ENCODE peak calls at places on chromosome 21, in eight cellular contexts. A, S, T, Y, B, C, I and U are unnamed samples. For H3K4me1, the result is how much of the 10 kb centered on the place peaks cover.

GRCh38 chr21:41932576-41933258 is 21.1 kb downstream of the C2CD2 start:
- DNase-seq in S (no peak), A (no peak), I (peak), Y (peak), B (no peak), T (no peak), C (peak), U (peak)

GRCh38 chr21:45430521-45431501 is 25.8 kb downstream of the COL18A1 start:
- DNase-seq in A (peak), I (no peak), T (no peak), B (no peak), C (no peak), S (no peak), Y (no peak), U (no peak)

GRCh38 chr21:44836666-44837471 is 19.0 kb upstream of the SUMO3 start:
- DNase-seq in A (no peak), C (no peak), B (no peak), S (peak), I (no peak), T (no peak), Y (peak), U (no peak)

GRCh38 chr21:37233551-37234146 is 33.5 kb downstream of the VPS26C start:
- DNase-seq in T (no peak), C (no peak), S (no peak), I (no peak), A (no peak), Y (no peak), B (no peak), U (no peak)

GRCh38 chr21:20874202-20874601 is 124.0 kb upstream of the NCAM2 start:
- DNase-seq in T (no peak), I (no peak), A (no peak), C (no peak), B (no peak), Y (no peak), S (no peak), U (no peak)

GRCh38 chr21:38910390-38911008 is 104.8 kb downstream of the ETS2 start:
- DNase-seq in B (no peak), I (no peak), S (no peak), T (peak), C (no peak), A (no peak), Y (no peak), U (no peak)

GRCh38 chr21:46295996-46296752 is 10.0 kb downstream of the YBEY start:
- DNase-seq in S (peak), A (peak), B (peak), C (peak), I (peak), Y (peak), T (peak), U (peak)

GRCh38 chr21:44724926-44725325 is 13.6 kb upstream of the TSPEAR start:
- DNase-seq in S (no peak), C (no peak), A (peak), Y (no peak), T (no peak), B (peak), I (no peak), U (no peak)

GRCh38 chr21:38938343-38938742 is 132.6 kb downstream of the ETS2 start:
- DNase-seq in A (no peak), T (peak), B (no peak), S (peak), C (no peak), Y (no peak), I (no peak), U (no peak)

GRCh38 chr21:17802568-17802967 is 16.6 kb downstream of the C21orf91 start:
- DNase-seq in A (no peak), B (no peak), S (peak), T (peak), Y (no peak), I (no peak), C (no peak), U (no peak)
- H3K4me1 ChIP-seq in A (under half), B (under half), S (under half), T (under half), Y (under half), I (under half), C (under half), U (under half)

GRCh38 chr21:31140025-31140424 is 101.7 kb upstream of the KRTAP19-8 start:
- DNase-seq in Y (no peak), S (no peak), A (no peak), C (no peak), T (no peak), I (no peak), B (no peak), U (no peak)

GRCh38 chr21:31145271-31145801 is 107.1 kb upstream of the KRTAP19-8 start:
- DNase-seq in I (no peak), A (no peak), S (no peak), B (no peak), Y (no peak), C (no peak), T (no peak), U (no peak)

GRCh38 chr21:31143021-31143420 is 104.7 kb upstream of the KRTAP19-8 start:
- DNase-seq in I (no peak), A (no peak), Y (no peak), S (no peak), C (no peak), B (no peak), T (no peak), U (no peak)

GRCh38 chr21:31141389-31142021 is 103.2 kb upstream of the KRTAP19-8 start:
- DNase-seq in Y (no peak), B (no peak), C (no peak), S (no peak), T (no peak), A (no peak), I (no peak), U (no peak)

GRCh38 chr21:31142600-31142999 is 104.3 kb upstream of the KRTAP19-8 start:
- DNase-seq in S (no peak), Y (no peak), B (no peak), I (no peak), A (no peak), T (peak), C (no peak), U (no peak)
- TF ChIP-seq CTCF in S (no peak), Y (no peak), B (no peak), I (no peak), A (peak), T (peak), C (no peak), U (no peak)

GRCh38 chr21:33855190-33855589 is 60.4 kb downstream of the ATP5PO start:
- DNase-seq in T (no peak), A (peak), I (no peak), C (no peak), S (no peak), Y (no peak), B (no peak), U (no peak)
- H3K27ac ChIP-seq in T (no peak), A (no peak), I (no peak), C (no peak), S (no peak), Y (no peak), B (no peak), U (no peak)

DNA sequence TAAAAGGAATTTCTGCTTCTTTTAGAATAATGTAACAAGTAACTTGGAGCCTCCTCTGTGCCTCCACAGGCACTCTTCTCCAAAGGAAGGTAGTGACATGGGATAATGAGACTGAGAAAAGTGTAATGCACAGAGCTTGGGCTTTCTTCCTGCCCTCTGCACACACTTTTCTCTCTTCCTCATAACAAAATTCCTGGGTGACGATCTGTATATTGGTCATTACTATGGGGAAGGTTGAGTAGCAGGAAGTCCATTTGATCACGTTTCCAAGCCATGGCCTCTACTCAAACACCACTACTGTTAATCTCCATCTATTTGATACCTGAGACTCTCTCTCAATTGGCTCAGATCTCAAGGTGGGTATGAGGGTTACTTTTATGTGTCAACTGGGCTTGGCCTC is 113.9 kb downstream of the GRIK1 start:
- DNase-seq in T (no peak), A (no peak), I (no peak), S (no peak), B (no peak), Y (no peak), C (no peak), U (no peak)
- H3K4me1 ChIP-seq in T (under half), A (under half), I (under half), S (under half), B (under half), Y (under half), C (under half), U (under half)

DNA sequence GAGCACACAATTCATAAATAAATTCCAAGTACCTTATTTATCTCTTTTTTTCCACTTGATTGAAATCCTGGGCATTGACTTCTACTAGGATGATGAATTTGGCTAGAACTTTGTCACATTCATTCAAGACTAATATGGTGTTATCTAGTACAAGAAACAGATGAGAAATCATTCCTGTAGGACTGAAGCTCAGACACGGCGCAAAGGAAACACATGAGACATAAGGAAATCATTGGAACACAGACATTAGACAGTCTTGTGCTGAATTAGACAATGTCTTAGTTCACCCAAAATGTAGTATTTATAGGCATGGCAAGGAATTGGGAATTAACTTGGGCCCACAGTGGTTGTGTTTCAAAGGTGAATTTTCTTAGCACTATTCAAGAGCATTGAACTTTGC is 305.7 kb downstream of the SETD4 start:
- DNase-seq in B (no peak), I (no peak), A (no peak), T (no peak), C (no peak), S (no peak), Y (no peak), U (no peak)
- TF ChIP-seq CTCF in B (no peak), I (no peak), A (no peak), T (no peak), C (no peak), S (no peak), Y (no peak), U (no peak)

GRCh38 chr21:22345624-22346023 is 1347.4 kb downstream of the NCAM2 start:
- DNase-seq in A (no peak), Y (no peak), T (no peak), S (no peak), B (no peak), C (no peak), I (no peak), U (no peak)

GRCh38 chr21:22342855-22343254 is 1344.6 kb downstream of the NCAM2 start:
- DNase-seq in I (no peak), A (no peak), B (no peak), S (no peak), T (peak), Y (no peak), C (no peak), U (no peak)

GRCh38 chr21:22346576-22346975 is 1348.4 kb downstream of the NCAM2 start:
- DNase-seq in B (no peak), C (no peak), Y (no peak), T (no peak), I (no peak), A (no peak), S (no peak), U (no peak)

GRCh38 chr21:22343721-22344120 is 1345.5 kb downstream of the NCAM2 start:
- DNase-seq in A (no peak), C (no peak), Y (no peak), S (no peak), T (no peak), B (no peak), I (no peak), U (no peak)

DNA sequence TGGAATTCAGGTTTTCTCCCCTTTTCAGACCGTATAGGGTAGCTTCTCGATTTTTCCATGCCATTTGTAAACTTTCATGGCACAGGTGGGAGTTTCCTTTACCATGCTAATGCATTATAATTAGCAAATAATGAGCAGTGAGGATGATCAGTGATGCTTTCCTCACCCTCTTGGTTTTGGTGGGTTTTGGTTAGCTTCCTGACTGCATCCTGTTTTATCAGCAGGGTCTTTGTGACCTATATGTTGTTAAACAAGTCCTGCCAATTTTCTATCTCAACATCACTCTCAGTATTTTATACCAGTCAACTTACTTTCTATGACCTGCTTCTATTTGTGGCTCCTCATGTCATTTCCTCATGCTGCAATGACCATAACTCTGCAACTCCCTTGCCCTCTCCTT is 1345.1 kb downstream of the NCAM2 start:
- DNase-seq in Y (no peak), T (no peak), A (no peak), I (no peak), S (no peak), C (no peak), B (no peak), U (no peak)
- H3K27ac ChIP-seq in Y (no peak), T (no peak), A (no peak), I (no peak), S (no peak), C (no peak), B (no peak), U (no peak)

GRCh38 chr21:15754640-15755039 is 24.9 kb downstream of the USP25 start:
- DNase-seq in Y (no peak), S (peak), B (no peak), A (no peak), T (no peak), I (no peak), C (no peak), U (no peak)

GRCh38 chr21:15751037-15751436 is 21.3 kb downstream of the USP25 start:
- DNase-seq in S (no peak), B (no peak), T (no peak), Y (no peak), C (no peak), A (no peak), I (no peak), U (no peak)

GRCh38 chr21:15751561-15751960 is 21.8 kb downstream of the USP25 start:
- DNase-seq in A (no peak), I (no peak), B (no peak), Y (no peak), T (no peak), S (no peak), C (no peak), U (no peak)

GRCh38 chr21:15752763-15753407 is 23.1 kb downstream of the USP25 start:
- DNase-seq in I (no peak), T (no peak), S (no peak), B (no peak), A (peak), Y (no peak), C (no peak), U (no peak)

GRCh38 chr21:15755125-15755524 is 25.3 kb downstream of the USP25 start:
- DNase-seq in C (no peak), Y (no peak), B (no peak), S (no peak), T (no peak), A (no peak), I (no peak), U (no peak)
- H3K4me1 ChIP-seq in C (under half), Y (under half), B (under half), S (under half), T (under half), A (under half), I (half or more), U (half or more)

GRCh38 chr21:26845066-26845749 is at the start of gene ADAMTS1:
- DNase-seq in I (peak), S (peak), T (peak), C (peak), B (peak), A (peak), Y (peak), U (peak)
- TF ChIP-seq CTCF in I (no peak), S (peak), T (no peak), C (peak), B (no peak), A (peak), Y (peak), U (peak)

DNA sequence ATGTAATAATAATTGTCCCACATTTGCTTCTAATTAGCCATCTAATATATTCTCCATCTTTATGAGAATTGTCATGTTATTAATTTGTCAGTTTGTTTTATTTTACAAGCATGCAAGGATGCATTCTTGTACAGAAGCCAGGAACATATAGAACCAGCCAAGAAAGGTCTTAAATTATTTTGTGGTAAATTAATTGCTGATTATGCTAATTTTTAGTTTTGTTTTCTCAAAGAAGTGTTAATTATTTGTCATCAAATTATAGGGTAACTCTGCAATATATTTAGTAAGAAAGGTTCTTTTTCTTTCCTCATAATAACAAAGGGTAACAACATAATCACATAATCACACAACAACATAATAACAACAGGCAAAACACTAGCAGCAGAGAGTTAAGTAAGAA is 5.7 kb downstream of the CLIC6 start:
- DNase-seq in A (no peak), I (no peak), Y (no peak), S (no peak), B (no peak), C (no peak), T (no peak), U (no peak)
- H3K27ac ChIP-seq in A (no peak), I (no peak), Y (no peak), S (no peak), B (no peak), C (no peak), T (no peak), U (no peak)